ENCODE peak calls at places on chromosomes 1 and 21, in eight cellular contexts. B, W, Y, J, L, H, C and S are unnamed samples.

GRCh38 chr1:27154991-27155781 is at the start of gene SLC9A1:
- DNase-seq in B (peak), W (peak), Y (peak), J (peak), L (peak), H (peak), C (peak), S (peak)

GRCh38 chr1:193111641-193112090 is 6.5 kb upstream of the GLRX2 start:
- DNase-seq in B (peak), W (peak), Y (peak), J (no peak), L (peak), H (peak), C (no peak), S (peak)

GRCh38 chr1:17624540-17625256 is 85.2 kb downstream of the ARHGEF10L start:
- DNase-seq in B (no peak), W (peak), Y (peak), J (no peak), L (peak), H (peak), C (no peak), S (no peak)

GRCh38 chr1:87684194-87684593 is 355.5 kb downstream of the LMO4 start:
- DNase-seq in B (no peak), W (peak), Y (peak), J (no peak), L (peak), H (peak), C (no peak), S (peak)

GRCh38 chr1:54163573-54163972 is 10.8 kb upstream of the CDCP2 start:
- DNase-seq in B (no peak), W (no peak), Y (no peak), J (no peak), L (no peak), H (no peak), C (no peak), S (peak)

GRCh38 chr1:152185544-152186391 is 26.7 kb upstream of the RPTN start:
- DNase-seq in B (peak), W (peak), Y (peak), J (no peak), L (peak), H (peak), C (peak), S (peak)

GRCh38 chr1:175757381-175758015 is 14.1 kb upstream of the TNR start:
- DNase-seq in B (no peak), W (peak), Y (peak), J (peak), L (no peak), H (peak), C (peak), S (peak)

GRCh38 chr1:208203127-208203847 is 40.9 kb downstream of the PLXNA2 start:
- DNase-seq in B (no peak), W (peak), Y (peak), J (no peak), L (peak), H (peak), C (no peak), S (peak)

GRCh38 chr1:85894651-85895050 is 186.4 kb upstream of the ZNHIT6 start:
- DNase-seq in B (peak), W (peak), Y (peak), J (no peak), L (peak), H (peak), C (no peak), S (no peak)

GRCh38 chr1:228305721-228306152 is 97.9 kb downstream of the OBSCN start:
- DNase-seq in B (no peak), W (no peak), Y (no peak), J (no peak), L (no peak), H (no peak), C (no peak), S (no peak)

GRCh38 chr1:167707942-167708341 is 13.8 kb upstream of the MPZL1 start:
- DNase-seq in B (no peak), W (no peak), Y (peak), J (no peak), L (no peak), H (no peak), C (no peak), S (no peak)

GRCh38 chr21:45410151-45410864 is 5.3 kb downstream of the COL18A1 start:
- DNase-seq in B (no peak), W (no peak), Y (no peak), J (no peak), L (no peak), H (no peak), C (no peak), S (no peak)

GRCh38 chr1:10965621-10966226 is 46.7 kb upstream of the TARDBP start:
- DNase-seq in B (no peak), W (peak), Y (peak), J (no peak), L (no peak), H (peak), C (no peak), S (peak)

GRCh38 chr21:32371913-32372314 is 20.9 kb downstream of the URB1 start:
- DNase-seq in B (peak), W (peak), Y (peak), J (no peak), L (peak), H (peak), C (no peak), S (no peak)

GRCh38 chr1:226474443-226475111 is 66.7 kb upstream of the PARP1 start:
- DNase-seq in B (no peak), W (no peak), Y (no peak), J (no peak), L (no peak), H (no peak), C (no peak), S (no peak)

GRCh38 chr1:19799233-19799876 is 361 bp downstream of the TMCO4 start:
- DNase-seq in B (peak), W (peak), Y (peak), J (peak), L (peak), H (peak), C (peak), S (peak)

GRCh38 chr1:26471498-26472329 is 526 bp upstream of the HMGN2 start:
- DNase-seq in B (no peak), W (peak), Y (peak), J (no peak), L (peak), H (peak), C (peak), S (peak)

GRCh38 chr1:221439734-221440436 is 302.0 kb downstream of the DUSP10 start:
- DNase-seq in B (peak), W (peak), Y (peak), J (no peak), L (peak), H (peak), C (peak), S (no peak)

GRCh38 chr1:12314328-12314903 is 84.6 kb downstream of the VPS13D start:
- DNase-seq in B (no peak), W (peak), Y (peak), J (no peak), L (peak), H (peak), C (no peak), S (no peak)

GRCh38 chr1:182962554-182963115 is 9.7 kb upstream of the SHCBP1L start:
- DNase-seq in B (peak), W (peak), Y (peak), J (peak), L (peak), H (peak), C (no peak), S (peak)

GRCh38 chr1:53549781-53550180 is 90.6 kb downstream of the DMRTB1 start:
- DNase-seq in B (no peak), W (no peak), Y (no peak), J (no peak), L (no peak), H (no peak), C (no peak), S (no peak)

GRCh38 chr1:7149080-7149838 is 364.0 kb downstream of the CAMTA1 start:
- DNase-seq in B (no peak), W (no peak), Y (peak), J (no peak), L (no peak), H (peak), C (no peak), S (no peak)

GRCh38 chr1:206972725-206973124 is 2.5 kb upstream of the FCAMR start:
- DNase-seq in B (no peak), W (no peak), Y (no peak), J (no peak), L (no peak), H (no peak), C (no peak), S (no peak)

GRCh38 chr1:153509729-153510354 is 25.9 kb downstream of the S100A6 start:
- DNase-seq in B (no peak), W (peak), Y (peak), J (peak), L (peak), H (no peak), C (peak), S (peak)

GRCh38 chr1:109425391-109425790 is 857 bp downstream of the PSMA5 start:
- DNase-seq in B (no peak), W (peak), Y (peak), J (no peak), L (no peak), H (peak), C (no peak), S (no peak)

GRCh38 chr1:111358964-111359363 is 68.3 kb downstream of the CHIA start:
- DNase-seq in B (no peak), W (no peak), Y (no peak), J (no peak), L (no peak), H (no peak), C (no peak), S (no peak)

GRCh38 chr1:221083902-221084301 is 204.7 kb downstream of the HLX start:
- DNase-seq in B (no peak), W (no peak), Y (no peak), J (no peak), L (no peak), H (no peak), C (no peak), S (no peak)

GRCh38 chr1:224435318-224435763 is 744 bp upstream of the WDR26 start:
- DNase-seq in B (peak), W (peak), Y (peak), J (peak), L (peak), H (peak), C (no peak), S (no peak)

GRCh38 chr1:166136252-166136651 is 30.5 kb downstream of the FAM78B start:
- DNase-seq in B (no peak), W (no peak), Y (no peak), J (no peak), L (no peak), H (no peak), C (no peak), S (no peak)

GRCh38 chr1:36339215-36339614 is 15.8 kb upstream of the EVA1B start:
- DNase-seq in B (no peak), W (no peak), Y (no peak), J (no peak), L (no peak), H (no peak), C (no peak), S (no peak)

GRCh38 chr1:226626577-226626956 is 78.0 kb downstream of the STUM start:
- DNase-seq in B (no peak), W (peak), Y (peak), J (peak), L (peak), H (peak), C (peak), S (peak)

GRCh38 chr1:109821831-109822745 is 58.4 kb upstream of the EPS8L3 start:
- DNase-seq in B (no peak), W (peak), Y (peak), J (no peak), L (peak), H (peak), C (no peak), S (no peak)

GRCh38 chr1:182897696-182898095 is 55.3 kb downstream of the SHCBP1L start:
- DNase-seq in B (no peak), W (no peak), Y (no peak), J (no peak), L (no peak), H (no peak), C (no peak), S (no peak)

GRCh38 chr1:63663873-63664272 is 70.7 kb downstream of the PGM1 start:
- DNase-seq in B (no peak), W (peak), Y (no peak), J (no peak), L (no peak), H (no peak), C (no peak), S (no peak)